ENCODE peak calls at places on chromosomes 4 and X, in seven cellular contexts. X, M, F, O, K, E and G are unnamed samples.

GRCh38 chr4:18209448-18209847 is 187.9 kb upstream of the LCORL start:
- DNase-seq in M (no peak), K (no peak), E (no peak), O (no peak), X (no peak), F (no peak), G (no peak)

GRCh38 chr4:121690001-121690400 is 6.8 kb downstream of the ANXA5 start:
- DNase-seq in O (no peak), E (no peak), M (no peak), K (peak), F (no peak), X (peak), G (no peak)

GRCh38 chr4:145920205-145920604 is 18.4 kb downstream of the ZNF827 start:
- DNase-seq in M (no peak), X (peak), F (no peak), K (no peak), E (no peak), O (no peak), G (no peak)

GRCh38 chr4:102438873-102439614 is 62.1 kb upstream of the NFKB1 start:
- DNase-seq in F (peak), K (peak), M (no peak), E (no peak), X (peak), O (no peak), G (no peak)

GRCh38 chrX:155048997-155049619 is 21.8 kb downstream of the CMC4 start:
- DNase-seq in F (no peak), K (no peak), E (peak), X (peak), M (peak), O (peak), G (no peak)

GRCh38 chr4:54101190-54102041 is 1.5 kb downstream of the GSX2 start:
- DNase-seq in E (no peak), F (no peak), X (no peak), O (no peak), K (no peak), M (no peak), G (no peak)

GRCh38 chr4:102390438-102390837 is 45.2 kb upstream of the SLC39A8 start:
- DNase-seq in O (no peak), K (peak), X (peak), M (no peak), E (no peak), F (no peak), G (no peak)

GRCh38 chrX:147351644-147352043 is 537.1 kb upstream of the CXorf51A start:
- DNase-seq in E (no peak), O (no peak), K (no peak), F (no peak), M (no peak), X (no peak), G (no peak)

GRCh38 chr4:187064033-187064432 is 340.4 kb upstream of the FAT1 start:
- DNase-seq in O (no peak), X (no peak), K (no peak), F (no peak), M (no peak), E (no peak), G (no peak)